ENCODE peak calls at places on chromosome 16, in eight cellular contexts. V, I, F, E, H, Y, X and G are unnamed samples.

GRCh38 chr16:64409762-64410161 is 712.1 kb downstream of the CDH11 start:
- DNase-seq in V (no peak), I (no peak), F (no peak), E (peak), H (peak), Y (no peak), X (no peak), G (no peak)

GRCh38 chr16:68520649-68521086 is 18.4 kb upstream of the ZFP90 start:
- DNase-seq in V (peak), I (peak), F (peak), E (peak), H (peak), Y (peak), X (peak), G (no peak)

GRCh38 chr16:7004266-7004665 is 328.4 kb upstream of the RBFOX1 start:
- DNase-seq in V (no peak), I (no peak), F (no peak), E (no peak), H (no peak), Y (no peak), X (no peak), G (no peak)

GRCh38 chr16:67782567-67783352 is 23.6 kb downstream of the RANBP10 start:
- DNase-seq in V (no peak), I (no peak), F (no peak), E (no peak), H (no peak), Y (no peak), X (no peak), G (no peak)

GRCh38 chr16:53457670-53458069 is 23.4 kb downstream of the RBL2 start:
- DNase-seq in V (peak), I (peak), F (peak), E (no peak), H (no peak), Y (no peak), X (no peak), G (no peak)

GRCh38 chr16:74700206-74701040 is at the start of gene MLKL:
- DNase-seq in V (peak), I (peak), F (peak), E (peak), H (peak), Y (peak), X (peak), G (no peak)

GRCh38 chr16:91484-91883 is 13.5 kb downstream of the MPG start:
- DNase-seq in V (no peak), I (no peak), F (no peak), E (no peak), H (peak), Y (no peak), X (no peak), G (no peak)

GRCh38 chr16:47719713-47720112 is 258.6 kb downstream of the PHKB start:
- DNase-seq in V (no peak), I (no peak), F (no peak), E (no peak), H (no peak), Y (no peak), X (no peak), G (no peak)

GRCh38 chr16:67423634-67424575 is 7.0 kb upstream of the HSD11B2 start:
- DNase-seq in V (no peak), I (no peak), F (no peak), E (no peak), H (no peak), Y (no peak), X (no peak), G (no peak)

GRCh38 chr16:23514381-23515152 is 4.3 kb upstream of the GGA2 start:
- DNase-seq in V (no peak), I (no peak), F (no peak), E (no peak), H (no peak), Y (no peak), X (no peak), G (no peak)

GRCh38 chr16:80527297-80527696 is 13.5 kb upstream of the DYNLRB2 start:
- DNase-seq in V (no peak), I (peak), F (peak), E (no peak), H (no peak), Y (peak), X (no peak), G (no peak)

GRCh38 chr16:30774367-30775130 is 12.4 kb downstream of the RNF40 start:
- DNase-seq in V (no peak), I (peak), F (no peak), E (no peak), H (no peak), Y (no peak), X (no peak), G (no peak)

GRCh38 chr16:83742076-83742475 is 65.7 kb upstream of the HSBP1 start:
- DNase-seq in V (no peak), I (no peak), F (no peak), E (no peak), H (no peak), Y (no peak), X (no peak), G (no peak)

GRCh38 chr16:86398622-86399021 is 111.7 kb upstream of the FOXF1 start:
- DNase-seq in V (no peak), I (no peak), F (no peak), E (no peak), H (no peak), Y (no peak), X (no peak), G (no peak)

DNA sequence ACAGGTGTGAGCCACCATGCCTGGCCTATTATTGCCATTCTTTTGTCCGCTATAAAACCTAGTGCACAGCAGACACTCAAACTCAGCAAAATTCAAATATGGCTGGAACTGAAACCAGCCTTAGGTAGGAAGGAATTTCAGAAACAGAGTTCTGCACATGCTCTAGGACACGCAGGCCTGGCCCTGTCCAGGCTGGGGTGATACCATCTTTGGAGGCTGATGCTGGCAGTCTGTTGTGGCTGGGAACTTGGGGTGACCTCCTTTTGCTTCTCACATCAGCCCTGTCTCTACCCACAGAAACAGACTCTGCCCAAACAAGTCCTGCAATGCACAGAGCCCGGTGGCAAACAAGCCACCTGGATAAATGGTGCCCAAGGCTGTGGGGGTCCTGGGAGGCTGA is 12.6 kb upstream of the KIFC3 start:
- DNase-seq in V (no peak), I (no peak), F (no peak), E (no peak), H (no peak), Y (no peak), X (no peak), G (no peak)
- H3K27ac ChIP-seq in V (no peak), I (no peak), F (no peak), E (no peak), H (no peak), Y (peak), X (no peak), G (peak)

DNA sequence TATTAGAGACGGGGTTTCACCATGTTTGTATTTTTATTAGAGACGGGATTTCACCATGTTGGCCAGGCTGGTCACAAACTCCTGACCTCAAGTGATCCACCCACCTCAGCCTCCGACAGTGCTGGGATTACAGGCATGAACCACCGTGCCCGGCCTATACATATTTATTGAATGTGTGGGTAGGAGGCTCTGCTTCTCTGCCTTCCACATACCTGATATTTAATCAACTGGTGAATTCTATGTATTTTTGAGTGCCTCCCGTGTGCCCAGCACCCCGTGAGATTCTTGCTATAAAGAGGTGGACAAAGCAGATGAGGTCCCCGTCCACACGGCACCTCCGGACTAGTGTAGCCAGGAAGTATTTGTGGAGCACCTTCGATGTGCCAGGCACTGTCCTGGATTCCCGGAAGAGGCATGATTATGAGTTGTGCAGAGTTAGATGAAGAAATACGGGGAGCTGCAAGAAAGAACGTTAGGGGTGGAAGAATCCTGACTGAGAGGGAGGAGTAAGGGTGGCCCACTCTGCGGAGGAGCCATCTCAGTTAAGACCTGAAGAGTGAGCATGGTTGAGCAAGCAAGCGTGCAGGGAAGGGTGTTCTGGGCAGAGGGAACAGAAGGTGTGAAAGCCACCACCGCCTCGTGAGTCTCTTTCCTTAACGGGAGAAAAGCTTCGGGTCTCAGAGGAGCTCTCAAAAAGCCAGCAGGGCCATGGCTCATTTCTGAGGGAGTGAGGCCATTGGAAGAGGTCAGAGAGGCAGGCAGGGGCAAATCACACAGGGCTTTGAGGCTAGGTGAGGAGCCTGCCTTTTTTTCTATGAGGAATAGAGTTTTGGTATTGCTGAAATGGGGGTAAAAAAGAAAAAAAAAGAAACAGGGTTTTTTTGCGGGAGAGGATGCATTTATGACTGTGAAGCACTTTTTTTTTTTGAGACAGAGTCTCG is 21.2 kb downstream of the CRISPLD2 start:
- DNase-seq in V (no peak), I (no peak), F (no peak), E (no peak), H (no peak), Y (no peak), X (no peak), G (no peak)
- H3K27ac ChIP-seq in V (no peak), I (no peak), F (peak), E (peak), H (peak), Y (no peak), X (no peak), G (no peak)

DNA sequence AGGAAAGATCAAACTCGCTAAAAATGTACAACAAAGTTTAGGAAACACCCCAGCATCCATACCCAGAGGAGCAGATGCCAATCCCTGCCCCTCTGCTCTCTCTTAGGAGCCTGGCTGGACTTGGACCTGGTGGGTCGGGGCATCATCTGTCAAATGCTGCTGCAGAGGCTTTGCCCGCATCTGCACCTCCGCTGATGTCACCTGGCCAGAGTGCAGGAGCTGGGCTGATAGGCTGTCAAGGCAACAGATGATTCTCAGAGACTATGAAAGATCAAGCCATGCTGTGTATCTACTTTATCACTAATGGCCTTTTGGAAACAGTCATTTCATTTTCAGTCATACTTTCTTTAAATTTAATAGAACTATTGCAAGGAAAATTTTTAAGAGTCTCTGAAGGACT is 15.9 kb upstream of the LCMT1 start:
- DNase-seq in V (no peak), I (no peak), F (no peak), E (no peak), H (no peak), Y (no peak), X (no peak), G (no peak)
- H3K27ac ChIP-seq in V (no peak), I (no peak), F (no peak), E (no peak), H (no peak), Y (no peak), X (no peak), G (no peak)

GRCh38 chr16:19718624-19718965 is 524 bp downstream of the IQCK start:
- DNase-seq in V (no peak), I (peak), F (peak), E (no peak), H (no peak), Y (no peak), X (no peak), G (no peak)
- H3K27ac ChIP-seq in V (peak), I (peak), F (peak), E (peak), H (no peak), Y (no peak), X (no peak), G (peak)

DNA sequence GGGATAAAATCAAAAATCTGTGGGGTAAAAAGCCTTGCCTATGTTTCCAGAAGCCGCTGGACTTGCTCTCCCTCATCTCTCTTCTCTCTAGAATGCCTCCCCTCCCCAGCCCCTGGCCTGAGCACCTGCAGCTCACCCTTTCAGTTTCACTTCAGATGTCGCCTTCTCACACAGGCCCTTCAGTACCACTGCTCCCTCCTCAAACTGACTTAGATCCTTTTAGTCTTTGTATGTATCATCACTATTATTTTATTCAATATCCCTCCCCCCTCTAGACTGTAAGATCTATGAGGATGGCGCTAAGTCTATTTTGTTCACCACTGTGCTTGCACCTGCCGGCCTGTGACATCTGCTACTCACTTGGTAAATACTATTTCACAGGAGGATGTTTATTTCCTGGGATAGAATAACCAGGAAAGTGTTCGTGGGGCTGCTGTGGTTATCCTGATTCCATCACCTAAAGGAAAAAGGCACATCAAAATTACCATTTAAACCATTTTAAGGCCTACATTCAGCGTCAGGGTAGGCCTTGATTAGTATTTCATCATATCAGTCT is 122.3 kb downstream of the MRTFB start:
- DNase-seq in V (no peak), I (no peak), F (no peak), E (no peak), H (no peak), Y (no peak), X (no peak), G (no peak)
- H3K27ac ChIP-seq in V (no peak), I (no peak), F (peak), E (no peak), H (no peak), Y (no peak), X (no peak), G (no peak)

DNA sequence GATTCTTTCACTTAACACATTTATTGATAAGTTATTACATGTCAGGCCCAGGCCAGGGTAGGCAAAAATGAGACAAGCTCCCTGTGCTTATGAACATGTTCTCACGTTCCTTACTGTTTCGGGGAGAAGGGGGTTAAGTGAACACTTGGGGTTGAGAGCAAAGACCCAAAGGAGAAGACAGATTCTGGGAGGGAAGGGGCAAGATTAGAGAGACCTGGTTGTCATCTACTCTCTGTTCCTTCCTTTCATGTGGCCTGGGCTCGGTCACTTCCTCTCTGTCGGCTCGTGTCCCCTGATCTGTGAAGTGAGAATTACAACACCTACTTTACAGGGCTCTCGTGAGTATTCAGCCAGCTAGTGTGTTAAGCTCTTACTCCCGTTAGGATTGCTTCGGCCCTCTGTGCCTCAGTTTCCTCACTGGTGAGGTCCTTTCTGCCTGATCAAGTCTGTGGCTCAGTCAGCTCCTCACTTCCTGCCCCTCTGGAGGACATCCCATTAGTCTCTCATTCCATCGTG is 38.8 kb downstream of the PLCG2 start:
- DNase-seq in V (no peak), I (no peak), F (no peak), E (no peak), H (no peak), Y (no peak), X (no peak), G (no peak)
- H3K27ac ChIP-seq in V (peak), I (no peak), F (no peak), E (no peak), H (no peak), Y (no peak), X (no peak), G (no peak)

GRCh38 chr16:76278976-76279375 is 1.8 kb downstream of the CNTNAP4 start:
- DNase-seq in V (no peak), I (peak), F (no peak), E (no peak), H (no peak), Y (no peak), X (no peak), G (no peak)
- H3K27ac ChIP-seq in V (no peak), I (no peak), F (no peak), E (no peak), H (no peak), Y (no peak), X (no peak), G (no peak)

DNA sequence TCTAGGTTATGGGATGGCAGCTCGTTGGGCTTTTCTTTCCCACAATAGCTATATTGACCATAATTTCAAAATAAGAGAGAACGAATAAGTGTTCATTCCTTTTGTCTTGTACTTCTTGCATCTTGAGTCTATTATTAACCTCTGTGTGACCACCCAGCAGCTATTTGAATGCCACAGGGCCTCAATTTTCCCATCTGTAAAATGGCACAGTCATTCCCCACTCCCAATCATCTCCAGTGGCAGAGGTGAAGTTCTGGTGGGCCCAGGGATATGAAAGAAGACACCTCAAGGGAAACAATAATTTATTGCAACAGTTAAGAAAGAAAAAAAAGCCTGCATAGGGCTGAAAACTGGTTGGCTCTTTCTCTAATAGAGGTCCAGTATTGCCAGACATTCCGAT is 28.6 kb upstream of the NKD1 start:
- DNase-seq in V (no peak), I (no peak), F (no peak), E (no peak), H (no peak), Y (no peak), X (no peak), G (no peak)
- H3K27ac ChIP-seq in V (no peak), I (no peak), F (no peak), E (no peak), H (no peak), Y (no peak), X (no peak), G (no peak)